ENCODE peak calls at places on chromosomes 2 and 18, in four cellular contexts. S, F, E and B are unnamed samples. For H3K4me1, the result is how much of the 10 kb centered on the place peaks cover.

GRCh38 chr2:230422149-230422548 is 6.1 kb downstream of the SP100 start:
- DNase-seq in S (no peak), F (no peak), E (no peak), B (no peak)

GRCh38 chr2:146730882-146731281 is 1113.9 kb upstream of the ACVR2A start:
- DNase-seq in S (peak), F (no peak), E (no peak), B (no peak)

GRCh38 chr2:105886029-105886454 is 141.3 kb downstream of the NCK2 start:
- DNase-seq in S (peak), F (no peak), E (no peak), B (peak)

GRCh38 chr2:190837991-190838390 is 42.6 kb upstream of the GLS start:
- DNase-seq in S (peak), F (no peak), E (no peak), B (no peak)

GRCh38 chr2:203688798-203689197 is 17.6 kb upstream of the CD28 start:
- DNase-seq in S (peak), F (no peak), E (peak), B (no peak)

GRCh38 chr2:213065583-213066444 is 85.6 kb downstream of the IKZF2 start:
- DNase-seq in S (peak), F (no peak), E (peak), B (no peak)

GRCh38 chr18:37570336-37570930 is 4.8 kb upstream of the CELF4 start:
- DNase-seq in S (no peak), F (no peak), E (no peak), B (no peak)

GRCh38 chr2:164621761-164622105 is 451 bp upstream of the GRB14 start:
- DNase-seq in S (no peak), F (no peak), E (peak), B (no peak)

GRCh38 chr2:236887953-236888765 is 197.5 kb upstream of the COPS8 start:
- DNase-seq in S (peak), F (no peak), E (no peak), B (no peak)

GRCh38 chr2:27016801-27017325 is 15.9 kb upstream of the TMEM214 start:
- DNase-seq in S (peak), F (no peak), E (no peak), B (peak)

GRCh38 chr2:82340578-82341053 is 2036.1 kb upstream of the LRRTM1 start:
- DNase-seq in S (no peak), F (no peak), E (no peak), B (no peak)

GRCh38 chr2:15601681-15602080 is 10.0 kb downstream of the DDX1 start:
- DNase-seq in S (no peak), F (no peak), E (no peak), B (no peak)

GRCh38 chr2:191045141-191045540 is 31.2 kb upstream of the STAT1 start:
- DNase-seq in S (peak), F (no peak), E (no peak), B (no peak)

GRCh38 chr2:106032676-106033075 is 161.4 kb downstream of the UXS1 start:
- DNase-seq in S (no peak), F (no peak), E (no peak), B (no peak)

GRCh38 chr2:55567298-55567697 is 47.8 kb downstream of the CFAP36 start:
- DNase-seq in S (no peak), F (no peak), E (no peak), B (no peak)

GRCh38 chr2:59167514-59167913 is 926.4 kb upstream of the FANCL start:
- DNase-seq in S (no peak), F (no peak), E (no peak), B (no peak)

GRCh38 chr2:117958186-117958585 is 55.7 kb downstream of the CCDC93 start:
- DNase-seq in S (peak), F (no peak), E (no peak), B (no peak)

GRCh38 chr2:153077311-153077710 is 358.9 kb downstream of the ARL6IP6 start:
- DNase-seq in S (no peak), F (no peak), E (no peak), B (no peak)

GRCh38 chr2:222052934-222053367 is 245.8 kb downstream of the PAX3 start:
- DNase-seq in S (no peak), F (no peak), E (no peak), B (no peak)

GRCh38 chr2:230661072-230661957 is 51.3 kb upstream of the CAB39 start:
- DNase-seq in S (no peak), F (no peak), E (no peak), B (no peak)

GRCh38 chr2:236171213-236172201 is 3.3 kb upstream of the GBX2 start:
- DNase-seq in S (no peak), F (no peak), E (peak), B (no peak)

GRCh38 chr2:236665572-236666118 is 96.0 kb downstream of the ACKR3 start:
- DNase-seq in S (peak), F (no peak), E (no peak), B (peak)

GRCh38 chr2:97693476-97693875 is 19.9 kb upstream of the ZAP70 start:
- DNase-seq in S (peak), F (no peak), E (no peak), B (no peak)

GRCh38 chr18:58862851-58863538 is 1.7 kb upstream of the ZNF532 start:
- DNase-seq in S (peak), F (no peak), E (peak), B (no peak)

GRCh38 chr2:233446121-233446520 is 91.8 kb downstream of the DGKD start:
- DNase-seq in S (no peak), F (no peak), E (no peak), B (no peak)

GRCh38 chr2:180015951-180016709 is 9.0 kb upstream of the CWC22 start:
- DNase-seq in S (peak), F (no peak), E (no peak), B (no peak)

GRCh38 chr2:157876066-157876770 is at the start of gene ACVR1:
- DNase-seq in S (peak), F (peak), E (peak), B (peak)

GRCh38 chr18:58635891-58636290 is 7.0 kb upstream of the ALPK2 start:
- DNase-seq in S (peak), F (no peak), E (no peak), B (no peak)

GRCh38 chr2:1633092-1633721 is 111.1 kb downstream of the PXDN start:
- DNase-seq in S (no peak), F (no peak), E (no peak), B (no peak)

GRCh38 chr18:29560270-29560669 is 1383.3 kb upstream of the CDH2 start:
- DNase-seq in S (no peak), F (no peak), E (no peak), B (no peak)

GRCh38 chr18:29644276-29644675 is 1398.3 kb downstream of the DSC3 start:
- DNase-seq in S (peak), F (no peak), E (no peak), B (no peak)

GRCh38 chr2:127092306-127092705 is 14.6 kb downstream of the BIN1 start:
- DNase-seq in S (no peak), F (no peak), E (no peak), B (no peak)

GRCh38 chr2:139122711-139123158 is 342.5 kb upstream of the NXPH2 start:
- DNase-seq in S (peak), F (no peak), E (no peak), B (no peak)

GRCh38 chr2:86052676-86053075 is 53.0 kb downstream of the POLR1A start:
- DNase-seq in S (no peak), F (no peak), E (no peak), B (no peak)

GRCh38 chr2:239780236-239780997 is 244.7 kb downstream of the NDUFA10 start:
- DNase-seq in S (no peak), F (no peak), E (no peak), B (no peak)

GRCh38 chr2:73986085-73986680 is 1.5 kb downstream of the TET3 start:
- DNase-seq in S (no peak), F (no peak), E (peak), B (no peak)
- H3K4me1 ChIP-seq in S (under half), F (half or more), E (under half), B (half or more)

GRCh38 chr2:64678771-64679615 is 25.3 kb upstream of the SERTAD2 start:
- DNase-seq in S (no peak), F (no peak), E (no peak), B (no peak)

GRCh38 chr2:64675860-64676259 is 22.1 kb upstream of the SERTAD2 start:
- DNase-seq in S (peak), F (no peak), E (no peak), B (no peak)

GRCh38 chr2:64681479-64681967 is 27.8 kb upstream of the SERTAD2 start:
- DNase-seq in S (no peak), F (no peak), E (no peak), B (no peak)

GRCh38 chr2:64679673-64680425 is 26.1 kb upstream of the SERTAD2 start:
- DNase-seq in S (no peak), F (no peak), E (no peak), B (no peak)

DNA sequence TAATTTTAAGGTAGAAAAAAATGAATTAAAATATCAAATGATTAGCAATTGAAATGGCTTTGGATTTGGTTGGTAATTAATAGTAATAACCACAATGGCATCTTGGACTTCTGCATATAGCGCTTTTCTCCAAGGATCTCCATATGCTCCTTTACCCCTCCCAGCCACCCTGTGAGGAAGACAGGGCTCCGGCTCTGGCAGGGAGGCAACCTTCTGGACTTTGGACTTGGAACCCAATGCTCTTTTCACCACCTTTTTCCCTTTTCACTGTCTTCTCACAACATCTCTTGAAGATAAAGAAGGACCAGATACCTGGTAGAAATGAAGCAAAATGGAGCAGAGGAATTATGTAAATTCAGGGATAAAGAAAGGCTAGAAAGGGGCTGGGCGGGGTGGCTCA is 23.8 kb upstream of the SERTAD2 start:
- DNase-seq in S (no peak), F (no peak), E (no peak), B (no peak)
- H3K4me1 ChIP-seq in S (under half), F (under half), E (under half), B (under half)

GRCh38 chr2:68428746-68429145 is 38.3 kb downstream of the FBXO48 start:
- DNase-seq in S (no peak), F (no peak), E (no peak), B (no peak)
- H3K4me1 ChIP-seq in S (under half), F (under half), E (under half), B (under half)

GRCh38 chr2:102144128-102144527 is 1.6 kb downstream of the IL1R1 start:
- DNase-seq in S (peak), F (no peak), E (no peak), B (no peak)
- H3K4me1 ChIP-seq in S (under half), F (under half), E (under half), B (under half)

GRCh38 chr2:65158557-65158956 is 28.7 kb upstream of the RAB1A start:
- DNase-seq in S (no peak), F (no peak), E (no peak), B (no peak)

GRCh38 chr2:65161551-65162100 is 31.7 kb upstream of the RAB1A start:
- DNase-seq in S (no peak), F (no peak), E (no peak), B (no peak)

GRCh38 chr2:65159261-65159660 is 29.4 kb upstream of the RAB1A start:
- DNase-seq in S (no peak), F (no peak), E (no peak), B (no peak)

GRCh38 chr2:65156041-65156440 is 26.1 kb upstream of the RAB1A start:
- DNase-seq in S (no peak), F (no peak), E (no peak), B (no peak)

DNA sequence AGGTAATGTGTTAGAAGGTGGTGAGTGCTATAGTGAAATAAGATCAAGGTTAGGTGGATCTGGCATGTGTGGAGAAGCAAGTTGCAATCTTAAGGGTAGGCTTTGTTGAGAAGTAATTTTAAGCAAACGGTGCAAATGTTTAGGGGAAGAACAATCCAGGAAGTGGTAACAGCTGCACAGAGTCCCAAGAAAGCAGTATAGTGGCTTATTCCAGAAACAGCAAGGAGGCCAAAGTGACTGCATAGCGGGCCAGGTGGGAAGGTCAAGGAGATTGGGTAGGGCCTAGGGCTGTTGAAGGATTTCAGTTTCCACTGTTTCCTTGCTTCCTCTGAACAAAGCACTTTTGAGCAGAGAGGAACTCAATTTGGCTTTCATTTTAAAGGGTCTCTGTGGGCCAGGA is 30.0 kb upstream of the RAB1A start:
- DNase-seq in S (no peak), F (no peak), E (no peak), B (no peak)
- H3K4me1 ChIP-seq in S (under half), F (under half), E (under half), B (under half)